ENCODE peak calls at places on chromosome 22, in nine cellular contexts. Z is GM23338; J is SK-N-MC; R is HAP-1; L is HepG2; W is naive thymus-derived CD4-positive, alpha-beta T cell; V is fibroblast of mammary gland; X is uterus; O is AG10803. P is an unnamed sample.

GRCh38 chr22:33625959-33626358 is 294.3 kb downstream of the LARGE1 start:
- DNase-seq in Z (no peak), J (no peak), R (no peak), L (no peak), W (no peak), V (no peak), X (no peak), O (no peak), P (no peak)

GRCh38 chr22:42920101-42920820 is 63.2 kb upstream of the ARFGAP3 start:
- DNase-seq in Z (no peak), J (no peak), R (no peak), L (no peak), W (no peak), V (no peak), X (no peak), O (peak; percentile 93), P (no peak)

GRCh38 chr22:42317691-42318547 is 47.5 kb upstream of the TCF20 start:
- DNase-seq in Z (peak; percentile 70), J (no peak), R (no peak), L (no peak), W (no peak), V (no peak), X (peak; percentile 43), O (no peak), P (no peak)

GRCh38 chr22:44523981-44524759 is 26.1 kb upstream of the RTL6 start:
- DNase-seq in Z (no peak), J (no peak), R (no peak), L (no peak), W (no peak), V (peak; percentile 93), X (peak; percentile 74), O (peak; percentile 97), P (peak; percentile 80)

GRCh38 chr22:46714550-46714949 is 23.5 kb downstream of the CERK start:
- DNase-seq in Z (no peak), J (no peak), R (no peak), L (no peak), W (no peak), V (peak; percentile 16), X (no peak), O (peak; percentile 65), P (no peak)

GRCh38 chr22:41092023-41092817 is at the start of gene EP300:
- DNase-seq in Z (peak; percentile 72), J (no peak), R (peak; percentile 65), L (peak; percentile 18), W (peak; percentile 83), V (peak; percentile 69), X (peak; percentile 83), O (peak; percentile 82), P (peak; percentile 87)

GRCh38 chr22:23566716-23567475 is 13.2 kb downstream of the IGLL1 start:
- DNase-seq in Z (no peak), J (no peak), R (no peak), L (no peak), W (no peak), V (no peak), X (no peak), O (no peak), P (no peak)

GRCh38 chr22:33354928-33355327 is 296.7 kb upstream of the SYN3 start:
- DNase-seq in Z (no peak), J (no peak), R (no peak), L (no peak), W (no peak), V (no peak), X (no peak), O (peak; percentile 11), P (no peak)

GRCh38 chr22:31246687-31247086 is 34.6 kb downstream of the LIMK2 start:
- DNase-seq in Z (no peak), J (no peak), R (no peak), L (no peak), W (no peak), V (no peak), X (no peak), O (no peak), P (no peak)

GRCh38 chr22:31248138-31248745 is 36.1 kb downstream of the LIMK2 start:
- DNase-seq in Z (peak; percentile 94), J (peak; percentile 14), R (peak; percentile 78), L (no peak), W (peak; percentile 60), V (peak; percentile 88), X (peak; percentile 79), O (peak; percentile 89), P (peak; percentile 93)

GRCh38 chr22:31250740-31251330 is 38.7 kb downstream of the LIMK2 start:
- DNase-seq in Z (no peak), J (no peak), R (peak; percentile 32), L (peak; percentile 87), W (no peak), V (no peak), X (no peak), O (peak; percentile 56), P (no peak)

GRCh38 chr22:31247726-31248125 is 35.6 kb downstream of the LIMK2 start:
- DNase-seq in Z (no peak), J (no peak), R (no peak), L (no peak), W (no peak), V (no peak), X (no peak), O (no peak), P (peak; percentile 69)

DNA sequence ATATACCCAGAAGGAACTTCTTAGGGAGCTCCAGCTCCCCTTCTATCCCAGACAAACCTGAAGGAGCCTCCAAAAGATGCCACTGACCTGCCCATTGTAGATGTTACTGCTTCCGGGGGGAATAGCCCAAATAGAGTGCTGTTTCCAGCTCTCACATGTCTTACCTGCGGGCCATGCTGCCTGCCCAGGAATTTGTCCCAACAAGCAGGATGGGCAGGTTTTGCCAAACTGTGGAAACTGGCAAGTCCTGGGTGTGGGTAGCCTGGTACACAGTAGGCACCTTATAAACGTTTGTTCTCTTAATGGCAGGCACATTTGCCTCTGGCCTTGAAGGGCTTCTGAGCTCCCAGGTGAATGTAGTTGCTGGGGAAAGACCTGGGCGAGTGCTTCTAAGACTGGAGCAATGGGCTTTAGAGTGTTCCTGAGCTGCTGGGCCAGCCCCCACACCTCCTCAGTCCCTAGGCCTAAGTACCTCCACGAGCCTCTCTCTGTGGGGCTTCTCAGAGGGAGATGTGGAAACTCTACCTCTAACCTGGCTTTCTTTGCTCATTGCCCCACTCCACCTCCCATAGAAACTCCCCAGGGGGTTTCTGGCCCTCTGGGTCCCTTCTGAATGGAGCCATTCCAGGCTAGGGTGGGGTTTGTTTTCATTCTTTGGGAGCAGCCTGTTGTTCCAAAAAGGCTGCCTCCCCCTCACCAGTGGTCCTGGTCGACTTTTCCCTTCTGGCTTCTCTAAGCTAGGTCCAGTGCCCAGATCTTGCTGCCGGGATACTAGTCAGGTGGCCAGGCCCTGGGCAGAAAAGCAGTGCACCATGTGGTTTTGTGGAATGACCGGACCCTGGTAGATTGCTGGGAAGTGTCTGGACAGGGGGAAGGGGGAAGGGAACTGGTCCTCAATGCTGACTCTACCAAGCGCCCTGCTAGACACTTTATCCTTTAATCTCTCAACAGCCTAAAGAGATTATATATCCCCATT is 37.2 kb downstream of the LIMK2 start:
- DNase-seq in Z (no peak), J (no peak), R (no peak), L (no peak), W (no peak), V (no peak), X (no peak), O (no peak), P (peak; percentile 46)
- H3K4me3 ChIP-seq in Z (no peak overlapping the region), J (no peak overlapping the region), R (no peak overlapping the region), L (no peak overlapping the region), W (no peak overlapping the region), V (peak overlapping the region; percentile 68), X (peak overlapping the region; percentile 48), O (peak overlapping the region; percentile 71), P (peak overlapping the region; percentile 60)

DNA sequence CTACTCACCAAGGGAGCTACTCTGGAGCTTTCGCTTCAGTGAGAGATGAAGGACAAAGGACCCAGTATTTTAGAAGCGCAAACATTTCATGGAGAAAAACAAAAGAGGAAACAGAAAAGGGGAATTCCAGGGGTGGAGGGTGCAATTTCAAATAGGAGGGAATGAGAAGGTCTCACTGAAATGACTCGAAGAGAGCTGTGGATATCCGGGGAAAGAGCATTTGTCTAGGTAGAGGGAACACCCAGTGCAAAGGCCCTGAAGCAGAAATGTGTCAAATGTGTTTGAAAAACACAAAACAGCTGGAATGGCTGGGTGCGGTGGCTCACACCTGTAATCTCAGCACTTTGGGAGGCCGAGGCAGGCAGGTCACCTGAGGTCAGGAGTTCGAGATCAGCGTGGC is 2.4 kb downstream of the RPS19BP1 start:
- DNase-seq in Z (no peak), J (no peak), R (no peak), L (no peak), W (no peak), V (no peak), X (no peak), O (no peak), P (no peak)
- H3K4me3 ChIP-seq in Z (no peak overlapping the region), J (no peak overlapping the region), R (no peak overlapping the region), L (no peak overlapping the region), W (no peak overlapping the region), V (no peak overlapping the region), X (no peak overlapping the region), O (no peak overlapping the region), P (no peak overlapping the region)

GRCh38 chr22:36815558-36816337 is 1.1 kb downstream of the PVALB start:
- DNase-seq in Z (no peak), J (no peak), R (no peak), L (no peak), W (no peak), V (no peak), X (no peak), O (no peak), P (no peak)
- H3K4me3 ChIP-seq in Z (peak overlapping the region; percentile 79), J (no peak overlapping the region), R (no peak overlapping the region), L (no peak overlapping the region), W (no peak overlapping the region), V (no peak overlapping the region), X (no peak overlapping the region), O (no peak overlapping the region), P (no peak overlapping the region)

GRCh38 chr22:26534874-26535470 is 22.7 kb upstream of the TFIP11 start:
- DNase-seq in Z (no peak), J (no peak), R (no peak), L (no peak), W (no peak), V (no peak), X (no peak), O (no peak), P (no peak)

GRCh38 chr22:26535499-26535898 is 23.2 kb upstream of the TFIP11 start:
- DNase-seq in Z (no peak), J (no peak), R (no peak), L (no peak), W (no peak), V (no peak), X (no peak), O (no peak), P (no peak)

GRCh38 chr22:26536056-26536761 is 23.9 kb upstream of the TFIP11 start:
- DNase-seq in Z (no peak), J (no peak), R (no peak), L (no peak), W (no peak), V (peak; percentile 11), X (no peak), O (no peak), P (no peak)

GRCh38 chr22:26536762-26537134 is 24.5 kb upstream of the TFIP11 start:
- DNase-seq in Z (no peak), J (no peak), R (no peak), L (no peak), W (no peak), V (no peak), X (no peak), O (no peak), P (no peak)

DNA sequence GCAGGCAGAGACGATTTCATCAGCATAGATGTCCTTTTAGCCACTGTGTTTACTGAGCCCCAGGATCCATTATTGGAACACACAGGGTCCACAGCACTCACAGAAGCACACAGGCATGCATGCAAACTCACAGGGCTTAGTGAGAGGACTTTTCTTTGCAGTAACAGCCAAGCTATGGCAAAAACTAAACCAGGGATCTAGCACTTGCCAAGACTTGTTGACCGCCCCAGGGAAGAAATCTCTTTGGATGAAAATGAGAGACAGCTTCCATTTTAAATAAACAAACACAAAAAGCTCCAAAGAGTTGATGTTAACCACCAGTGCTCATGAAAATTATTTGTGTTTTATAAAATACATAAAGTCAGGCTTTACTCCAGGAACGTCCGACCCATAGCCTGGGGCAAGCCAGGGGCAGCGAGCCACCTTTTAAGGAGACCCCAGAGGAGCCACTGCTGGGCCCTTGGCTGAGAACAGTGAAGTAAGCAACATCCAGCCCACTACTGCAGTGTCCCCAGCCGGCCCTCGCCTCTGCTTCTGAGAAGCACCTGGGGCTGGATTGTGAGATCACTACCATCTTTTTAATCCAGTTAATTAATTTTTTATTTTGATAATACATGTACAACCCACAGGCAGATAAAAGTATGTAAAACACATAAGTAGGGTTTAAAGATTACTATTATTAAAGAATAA is 22.0 kb upstream of the TFIP11 start:
- DNase-seq in Z (no peak), J (no peak), R (no peak), L (no peak), W (no peak), V (no peak), X (no peak), O (no peak), P (no peak)
- H3K4me3 ChIP-seq in Z (no peak overlapping the region), J (no peak overlapping the region), R (no peak overlapping the region), L (no peak overlapping the region), W (no peak overlapping the region), V (no peak overlapping the region), X (no peak overlapping the region), O (no peak overlapping the region), P (no peak overlapping the region)

P was measured in WERI-Rb-1.